ENCODE peak calls at places on chromosome 19, in four cellular contexts. One of them, this sample, is unnamed.

GRCh38 chr19:45615795-45616708 is 14.0 kb upstream of the GPR4 start:
- DNase-seq in Caco-2: peak; percentile 78
- DNase-seq in GM23338: peak; percentile 99
- DNase-seq in astrocyte of the cerebellum: peak; percentile 69
- DNase-seq in this sample: peak; percentile 66

GRCh38 chr19:19860756-19861390 is 4.8 kb upstream of the ZNF253 start:
- DNase-seq in Caco-2: no peak
- DNase-seq in GM23338: peak; percentile 97
- DNase-seq in astrocyte of the cerebellum: no peak
- DNase-seq in this sample: no peak

GRCh38 chr19:29211562-29212416 is 1.2 kb downstream of the UQCRFS1 start:
- DNase-seq in Caco-2: peak; percentile 10
- DNase-seq in GM23338: peak; percentile 20
- DNase-seq in astrocyte of the cerebellum: no peak
- DNase-seq in this sample: peak; percentile 15

GRCh38 chr19:406999-407491 is 1.9 kb downstream of the C2CD4C start:
- DNase-seq in Caco-2: no peak
- DNase-seq in GM23338: no peak
- DNase-seq in astrocyte of the cerebellum: no peak
- DNase-seq in this sample: no peak

GRCh38 chr19:4197625-4198466 is 15.4 kb downstream of the ANKRD24 start:
- DNase-seq in Caco-2: peak; percentile 42
- DNase-seq in GM23338: peak; percentile 87
- DNase-seq in astrocyte of the cerebellum: no peak
- DNase-seq in this sample: peak; percentile 9

GRCh38 chr19:52898101-52898500 is 666 bp upstream of the ZNF320 start:
- DNase-seq in Caco-2: no peak
- DNase-seq in GM23338: peak; percentile 65
- DNase-seq in astrocyte of the cerebellum: no peak
- DNase-seq in this sample: no peak

GRCh38 chr19:12202250-12202649 is 39.4 kb downstream of the ZNF136 start:
- DNase-seq in Caco-2: peak; percentile 21
- DNase-seq in GM23338: peak; percentile 81
- DNase-seq in astrocyte of the cerebellum: no peak
- DNase-seq in this sample: no peak

GRCh38 chr19:5937550-5937949 is 23.5 kb downstream of the CAPS start:
- DNase-seq in Caco-2: no peak
- DNase-seq in GM23338: no peak
- DNase-seq in astrocyte of the cerebellum: no peak
- DNase-seq in this sample: no peak

GRCh38 chr19:34828156-34828555 is 55.1 kb upstream of the ZNF599 start:
- DNase-seq in Caco-2: no peak
- DNase-seq in GM23338: no peak
- DNase-seq in astrocyte of the cerebellum: no peak
- DNase-seq in this sample: no peak

GRCh38 chr19:33325920-33326319 is 23.6 kb upstream of the CEBPA start:
- DNase-seq in Caco-2: no peak
- DNase-seq in GM23338: no peak
- DNase-seq in astrocyte of the cerebellum: peak; percentile 24
- DNase-seq in this sample: peak; percentile 26

GRCh38 chr19:15288146-15288963 is 44.0 kb downstream of the BRD4 start:
- DNase-seq in Caco-2: no peak
- DNase-seq in GM23338: no peak
- DNase-seq in astrocyte of the cerebellum: no peak
- DNase-seq in this sample: peak; percentile 70

GRCh38 chr19:33377586-33378475 is 4.3 kb downstream of the CEBPG start:
- DNase-seq in Caco-2: no peak
- DNase-seq in GM23338: no peak
- DNase-seq in astrocyte of the cerebellum: no peak
- DNase-seq in this sample: peak; percentile 46

GRCh38 chr19:49987159-49987698 is 26.3 kb upstream of the SIGLEC11 start:
- DNase-seq in Caco-2: peak; percentile 92
- DNase-seq in GM23338: peak; percentile 99
- DNase-seq in astrocyte of the cerebellum: peak; percentile 84
- DNase-seq in this sample: peak; percentile 86

GRCh38 chr19:28542394-28543243 is 670.3 kb downstream of the UQCRFS1 start:
- DNase-seq in Caco-2: no peak
- DNase-seq in GM23338: no peak
- DNase-seq in astrocyte of the cerebellum: no peak
- DNase-seq in this sample: no peak

GRCh38 chr19:33064117-33064777 is 441 bp downstream of the RHPN2 start:
- DNase-seq in Caco-2: peak; percentile 87
- DNase-seq in GM23338: peak; percentile 79
- DNase-seq in astrocyte of the cerebellum: no peak
- DNase-seq in this sample: no peak

GRCh38 chr19:44570603-44570983 is 41.1 kb upstream of the CEACAM20 start:
- DNase-seq in Caco-2: no peak
- DNase-seq in GM23338: no peak
- DNase-seq in astrocyte of the cerebellum: no peak
- DNase-seq in this sample: no peak

GRCh38 chr19:3123956-3124355 is 11.9 kb upstream of the GNA15 start:
- DNase-seq in Caco-2: no peak
- DNase-seq in GM23338: no peak
- DNase-seq in astrocyte of the cerebellum: no peak
- DNase-seq in this sample: no peak

GRCh38 chr19:12095111-12095790 is 30.7 kb downstream of the ZNF844 start:
- DNase-seq in Caco-2: no peak
- DNase-seq in GM23338: no peak
- DNase-seq in astrocyte of the cerebellum: no peak
- DNase-seq in this sample: peak; percentile 62

GRCh38 chr19:3644351-3645066 is 17.9 kb upstream of the CACTIN start:
- DNase-seq in Caco-2: no peak
- DNase-seq in GM23338: no peak
- DNase-seq in astrocyte of the cerebellum: no peak
- DNase-seq in this sample: peak; percentile 24

GRCh38 chr19:5800361-5801270 is 4.3 kb upstream of the NRTN start:
- DNase-seq in Caco-2: no peak
- DNase-seq in GM23338: no peak
- DNase-seq in astrocyte of the cerebellum: no peak
- DNase-seq in this sample: no peak

GRCh38 chr19:2478756-2479555 is 3.0 kb downstream of the GADD45B start:
- DNase-seq in Caco-2: no peak
- DNase-seq in GM23338: peak; percentile 89
- DNase-seq in astrocyte of the cerebellum: no peak
- DNase-seq in this sample: peak; percentile 82

DNA sequence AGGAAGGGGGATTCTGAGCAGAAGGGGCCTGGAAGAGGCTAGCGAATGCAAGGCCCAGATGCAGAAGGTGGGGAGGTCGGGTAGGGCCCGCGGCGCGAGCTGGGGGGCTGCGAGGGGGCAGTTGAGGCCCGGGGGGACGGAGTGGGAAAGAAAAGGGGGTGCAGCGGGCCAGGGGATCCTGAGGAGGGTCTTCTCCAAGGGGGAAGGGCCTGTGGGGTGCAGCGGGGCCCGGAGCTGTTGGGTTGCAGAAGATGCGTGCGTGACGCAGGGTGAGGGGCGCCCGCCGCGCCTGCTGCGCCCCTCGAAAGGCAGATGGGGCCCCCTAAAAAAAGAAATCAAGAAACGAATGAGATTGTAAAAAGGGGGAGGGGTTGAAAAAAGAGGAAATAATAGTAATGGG is 313 bp downstream of the ZNF541 start:
- DNase-seq in Caco-2: no peak
- DNase-seq in GM23338: no peak
- DNase-seq in astrocyte of the cerebellum: no peak
- DNase-seq in this sample: no peak
- H3K4me3 ChIP-seq in Caco-2: no peak overlapping the region
- H3K4me3 ChIP-seq in GM23338: no peak overlapping the region
- H3K4me3 ChIP-seq in astrocyte of the cerebellum: no peak overlapping the region
- H3K4me3 ChIP-seq in this sample: no peak overlapping the region

GRCh38 chr19:47239610-47240296 is 8.8 kb upstream of the BBC3 start:
- DNase-seq in Caco-2: no peak
- DNase-seq in GM23338: peak; percentile 84
- DNase-seq in astrocyte of the cerebellum: no peak
- DNase-seq in this sample: peak; percentile 37

GRCh38 chr19:47241919-47242644 is 11.1 kb upstream of the BBC3 start:
- DNase-seq in Caco-2: no peak
- DNase-seq in GM23338: no peak
- DNase-seq in astrocyte of the cerebellum: no peak
- DNase-seq in this sample: no peak

GRCh38 chr19:47240996-47241918 is 10.3 kb upstream of the BBC3 start:
- DNase-seq in Caco-2: peak; percentile 91
- DNase-seq in GM23338: peak; percentile 98
- DNase-seq in astrocyte of the cerebellum: no peak
- DNase-seq in this sample: peak; percentile 71

GRCh38 chr19:47239152-47239551 is 8.2 kb upstream of the BBC3 start:
- DNase-seq in Caco-2: no peak
- DNase-seq in GM23338: peak; percentile 58
- DNase-seq in astrocyte of the cerebellum: no peak
- DNase-seq in this sample: no peak

GRCh38 chr19:47240561-47240960 is 9.6 kb upstream of the BBC3 start:
- DNase-seq in Caco-2: no peak
- DNase-seq in GM23338: no peak
- DNase-seq in astrocyte of the cerebellum: no peak
- DNase-seq in this sample: no peak
- TF ChIP-seq CTCF in Caco-2: no peak
- TF ChIP-seq CTCF in GM23338: no peak
- TF ChIP-seq CTCF in astrocyte of the cerebellum: no peak
- TF ChIP-seq CTCF in this sample: no peak

GRCh38 chr19:13860679-13861391 is 16.1 kb upstream of the NANOS3 start:
- DNase-seq in Caco-2: no peak
- DNase-seq in GM23338: no peak
- DNase-seq in astrocyte of the cerebellum: no peak
- DNase-seq in this sample: no peak

GRCh38 chr19:13859361-13859880 is 17.5 kb upstream of the NANOS3 start:
- DNase-seq in Caco-2: no peak
- DNase-seq in GM23338: no peak
- DNase-seq in astrocyte of the cerebellum: no peak
- DNase-seq in this sample: peak; percentile 52

GRCh38 chr19:13864223-13864512 is 12.8 kb upstream of the NANOS3 start:
- DNase-seq in Caco-2: no peak
- DNase-seq in GM23338: no peak
- DNase-seq in astrocyte of the cerebellum: no peak
- DNase-seq in this sample: no peak

GRCh38 chr19:13861714-13862531 is 15.0 kb upstream of the NANOS3 start:
- DNase-seq in Caco-2: peak; percentile 94
- DNase-seq in GM23338: peak; percentile 87
- DNase-seq in astrocyte of the cerebellum: no peak
- DNase-seq in this sample: peak; percentile 95

DNA sequence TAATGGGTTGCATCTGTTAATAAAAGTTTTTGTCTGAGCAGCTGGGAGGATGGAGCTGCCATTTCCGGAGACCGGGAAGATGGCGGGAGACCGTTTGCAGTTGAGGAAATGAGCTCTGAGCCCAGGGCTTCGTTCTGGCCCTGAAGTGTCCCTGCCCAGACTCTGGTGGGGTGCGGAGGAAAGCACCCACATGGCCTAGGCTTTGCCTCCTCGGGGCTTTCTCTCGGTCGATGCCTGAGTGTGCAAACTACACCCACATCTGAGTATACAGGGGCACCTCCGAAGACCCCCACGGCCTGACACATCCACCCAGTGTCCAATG is 15.6 kb upstream of the NANOS3 start:
- DNase-seq in Caco-2: no peak
- DNase-seq in GM23338: no peak
- DNase-seq in astrocyte of the cerebellum: no peak
- DNase-seq in this sample: peak; percentile 60
- H3K4me3 ChIP-seq in Caco-2: no peak overlapping the region
- H3K4me3 ChIP-seq in GM23338: peak overlapping the region; percentile 54
- H3K4me3 ChIP-seq in astrocyte of the cerebellum: no peak overlapping the region
- H3K4me3 ChIP-seq in this sample: peak overlapping the region; percentile 57

GRCh38 chr19:48813123-48813911 is 2.5 kb upstream of the BCAT2 start:
- DNase-seq in Caco-2: no peak
- DNase-seq in GM23338: peak; percentile 69
- DNase-seq in astrocyte of the cerebellum: no peak
- DNase-seq in this sample: no peak
- TF ChIP-seq CTCF in Caco-2: peak; percentile 21
- TF ChIP-seq CTCF in GM23338: peak; percentile 68
- TF ChIP-seq CTCF in astrocyte of the cerebellum: peak; percentile 13
- TF ChIP-seq CTCF in this sample: no peak

GRCh38 chr19:39558623-39559117 is 18.7 kb upstream of the EID2 start:
- DNase-seq in Caco-2: no peak
- DNase-seq in GM23338: no peak
- DNase-seq in astrocyte of the cerebellum: no peak
- DNase-seq in this sample: no peak
- H3K4me3 ChIP-seq in Caco-2: no peak overlapping the region
- H3K4me3 ChIP-seq in GM23338: no peak overlapping the region
- H3K4me3 ChIP-seq in astrocyte of the cerebellum: no peak overlapping the region
- H3K4me3 ChIP-seq in this sample: no peak overlapping the region

GRCh38 chr19:56301152-56301551 is 13.5 kb downstream of the ZSCAN5A start:
- DNase-seq in Caco-2: no peak
- DNase-seq in GM23338: peak; percentile 48
- DNase-seq in astrocyte of the cerebellum: no peak
- DNase-seq in this sample: no peak
- TF ChIP-seq CTCF in Caco-2: no peak
- TF ChIP-seq CTCF in GM23338: no peak
- TF ChIP-seq CTCF in astrocyte of the cerebellum: no peak
- TF ChIP-seq CTCF in this sample: no peak

GRCh38 chr19:18397242-18398202 is at the start of gene LRRC25:
- DNase-seq in Caco-2: no peak
- DNase-seq in GM23338: peak; percentile 96
- DNase-seq in astrocyte of the cerebellum: no peak
- DNase-seq in this sample: no peak

GRCh38 chr19:18399008-18399407 is 1.6 kb upstream of the LRRC25 start:
- DNase-seq in Caco-2: no peak
- DNase-seq in GM23338: no peak
- DNase-seq in astrocyte of the cerebellum: no peak
- DNase-seq in this sample: peak; percentile 73

GRCh38 chr19:18392936-18393335 is 4.5 kb downstream of the LRRC25 start:
- DNase-seq in Caco-2: no peak
- DNase-seq in GM23338: no peak
- DNase-seq in astrocyte of the cerebellum: no peak
- DNase-seq in this sample: no peak

GRCh38 chr19:18393836-18394235 is 3.6 kb downstream of the LRRC25 start:
- DNase-seq in Caco-2: no peak
- DNase-seq in GM23338: no peak
- DNase-seq in astrocyte of the cerebellum: no peak
- DNase-seq in this sample: no peak

GRCh38 chr19:18396471-18397241 is 766 bp downstream of the LRRC25 start:
- DNase-seq in Caco-2: no peak
- DNase-seq in GM23338: no peak
- DNase-seq in astrocyte of the cerebellum: no peak
- DNase-seq in this sample: no peak
- H3K4me3 ChIP-seq in Caco-2: no peak overlapping the region
- H3K4me3 ChIP-seq in GM23338: peak overlapping the region; percentile 48
- H3K4me3 ChIP-seq in astrocyte of the cerebellum: no peak overlapping the region
- H3K4me3 ChIP-seq in this sample: no peak overlapping the region

DNA sequence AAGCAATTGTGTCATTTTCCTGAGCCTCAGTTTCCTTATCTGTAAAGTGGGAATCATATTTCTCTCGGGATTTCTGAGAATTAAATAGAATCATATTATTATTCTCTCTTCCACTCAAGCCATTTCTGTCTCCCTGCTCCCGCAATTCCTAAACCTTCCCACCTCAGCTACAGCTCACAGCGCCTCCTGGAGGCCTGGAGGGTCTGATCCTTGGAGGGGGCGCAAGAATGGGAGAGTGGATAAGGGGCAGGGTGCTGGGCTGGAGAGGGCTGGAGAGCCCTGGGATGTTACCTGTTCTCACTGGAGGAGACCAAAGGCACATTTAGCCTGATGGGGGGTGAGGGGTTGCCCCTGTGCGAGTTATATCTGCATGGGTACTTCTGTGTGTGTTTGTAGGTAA is 31.1 kb upstream of the CYP2S1 start:
- DNase-seq in Caco-2: peak; percentile 57
- DNase-seq in GM23338: peak; percentile 84
- DNase-seq in astrocyte of the cerebellum: no peak
- DNase-seq in this sample: no peak
- TF ChIP-seq CTCF in Caco-2: no peak
- TF ChIP-seq CTCF in GM23338: peak; percentile 89
- TF ChIP-seq CTCF in astrocyte of the cerebellum: no peak
- TF ChIP-seq CTCF in this sample: no peak